ENCODE peak calls at places on chromosomes 5 and 9, in five cellular contexts. N is astrocyte, T is body of pancreas, A is colonic mucosa, V is choroid plexus epithelial cell. W is an unnamed sample.

GRCh38 chr9:127305450-127306226 is 41.1 kb downstream of the GARNL3 start:
- DNase-seq in V (no peak), A (no peak), N (no peak), T (no peak), W (no peak)

GRCh38 chr9:14415947-14416346 is 102.0 kb upstream of the NFIB start:
- DNase-seq in A (no peak), N (peak; percentile 89), T (no peak), V (peak; percentile 80), W (no peak)

GRCh38 chr5:171953860-171954701 is 52.4 kb downstream of the FBXW11 start:
- DNase-seq in V (peak; percentile 53), A (no peak), T (peak; percentile 54), N (peak; percentile 90), W (no peak)

GRCh38 chr5:91345466-91345865 is 37.7 kb downstream of the ARRDC3 start:
- DNase-seq in N (no peak), V (no peak), A (no peak), T (no peak), W (no peak)

GRCh38 chr5:111043712-111044506 is 27.6 kb upstream of the TSLP start:
- DNase-seq in N (peak; percentile 39), A (no peak), V (peak; percentile 100), T (no peak), W (no peak)

GRCh38 chr9:87562530-87562929 is 64.9 kb downstream of the DAPK1 start:
- DNase-seq in A (no peak), N (no peak), T (no peak), V (no peak), W (no peak)

GRCh38 chr5:84113246-84114118 is 271.2 kb downstream of the EDIL3 start:
- DNase-seq in V (peak; percentile 73), N (peak; percentile 68), A (no peak), T (no peak), W (no peak)

GRCh38 chr5:93602261-93603149 is 19.5 kb downstream of the NR2F1 start:
- DNase-seq in N (no peak), A (no peak), T (no peak), V (peak; percentile 64), W (no peak)

GRCh38 chr5:10354048-10354872 is 765 bp downstream of the MARCHF6 start:
- DNase-seq in T (peak; percentile 58), V (peak; percentile 60), A (peak; percentile 69), N (peak; percentile 45), W (peak; percentile 52)

GRCh38 chr5:77157732-77158532 is 52.5 kb upstream of the PDE8B start:
- DNase-seq in V (no peak), A (no peak), T (no peak), N (no peak), W (no peak)

GRCh38 chr5:56130664-56131063 is 102.5 kb downstream of the ANKRD55 start:
- DNase-seq in N (no peak), V (no peak), T (no peak), A (no peak), W (no peak)

GRCh38 chr9:112489039-112489546 is 2.5 kb downstream of the KIAA1958 start:
- DNase-seq in N (no peak), V (no peak), T (no peak), A (no peak), W (no peak)

GRCh38 chr9:33320568-33321261 is 30.4 kb downstream of the NFX1 start:
- DNase-seq in T (no peak), A (no peak), V (peak; percentile 97), N (peak; percentile 95), W (no peak)

GRCh38 chr5:172035039-172035438 is 28.6 kb upstream of the FBXW11 start:
- DNase-seq in N (no peak), A (no peak), T (no peak), V (no peak), W (peak; percentile 56)

GRCh38 chr9:128276574-128277270 is 646 bp downstream of the SWI5 start:
- DNase-seq in A (peak; percentile 54), N (peak; percentile 36), T (peak; percentile 31), V (peak; percentile 24), W (peak; percentile 32)

GRCh38 chr5:179806250-179807045 is at the start of gene MGAT4B:
- DNase-seq in N (peak; percentile 48), T (peak; percentile 82), A (peak; percentile 83), V (peak; percentile 77), W (peak; percentile 96)

GRCh38 chr9:121743441-121744001 is 92.1 kb downstream of the DAB2IP start:
- DNase-seq in N (peak; percentile 75), A (peak; percentile 85), T (peak; percentile 88), V (peak; percentile 77), W (no peak)

GRCh38 chr5:142280066-142281011 is 44.5 kb downstream of the SPRY4 start:
- DNase-seq in A (no peak), T (no peak), N (peak; percentile 85), V (peak; percentile 98), W (no peak)

GRCh38 chr5:130282044-130282443 is 377.8 kb downstream of the CHSY3 start:
- DNase-seq in N (peak; percentile 79), A (no peak), T (no peak), V (peak; percentile 23), W (no peak)

GRCh38 chr5:135206862-135207261 is 172.8 kb upstream of the PITX1 start:
- DNase-seq in T (no peak), V (no peak), N (no peak), A (peak; percentile 7), W (no peak)

GRCh38 chr9:114006931-114007691 is 71.0 kb downstream of the AMBP start:
- DNase-seq in A (peak; percentile 15), V (no peak), T (peak; percentile 21), N (no peak), W (no peak)

GRCh38 chr9:125655691-125656410 is 51.2 kb downstream of the MAPKAP1 start:
- DNase-seq in A (no peak), V (no peak), N (peak; percentile 67), T (no peak), W (no peak)

DNA sequence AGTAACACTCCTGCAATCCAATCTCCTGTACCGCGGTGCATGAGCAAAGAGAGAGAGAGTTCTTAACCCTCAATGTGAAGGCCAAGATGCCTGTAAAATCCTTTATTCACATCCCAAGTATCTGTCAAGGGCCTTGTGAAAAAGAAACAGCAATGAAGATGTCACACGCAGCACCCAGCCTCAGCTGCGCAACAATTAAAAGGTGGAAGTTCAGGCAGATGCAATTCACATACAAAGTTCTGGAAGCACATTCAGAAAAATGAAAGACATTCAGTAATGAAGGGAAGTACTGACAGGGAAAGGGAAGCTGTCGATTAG is 137.7 kb downstream of the CDK5RAP2 start:
- DNase-seq in A (no peak), N (no peak), V (no peak), T (no peak), W (no peak)
- TF ChIP-seq CTCF in A (no peak), N (no peak), V (no peak), T (no peak), W (no peak)

GRCh38 chr5:68823301-68823700 is 270.5 kb upstream of the SLC30A5 start:
- DNase-seq in V (no peak), A (no peak), T (no peak), N (no peak), W (no peak)

GRCh38 chr5:68817696-68818695 is 275.8 kb upstream of the SLC30A5 start:
- DNase-seq in A (no peak), N (no peak), T (no peak), V (no peak), W (no peak)

GRCh38 chr5:68821056-68821455 is 272.8 kb upstream of the SLC30A5 start:
- DNase-seq in T (no peak), A (no peak), V (no peak), N (no peak), W (no peak)

DNA sequence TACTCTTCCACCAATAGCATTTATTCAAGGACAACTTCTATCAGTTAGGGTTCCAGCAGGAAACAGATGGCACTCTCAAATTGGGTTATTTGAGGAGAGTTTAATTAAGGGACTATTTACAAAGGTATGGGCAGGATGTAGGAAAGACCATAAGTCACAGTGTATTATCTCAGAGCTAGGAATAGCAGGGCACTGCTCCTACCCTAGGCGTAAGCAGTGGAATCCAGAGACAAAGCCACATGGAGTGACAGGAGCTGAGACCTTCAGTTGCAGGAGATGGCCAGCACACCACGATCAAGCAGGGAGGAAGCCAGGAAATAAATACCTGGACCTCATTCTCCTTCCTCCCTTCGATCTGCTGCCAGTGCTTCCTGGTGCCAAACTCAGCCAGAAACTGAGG is 274.9 kb upstream of the SLC30A5 start:
- DNase-seq in N (no peak), T (no peak), A (no peak), V (no peak), W (no peak)
- TF ChIP-seq CTCF in N (no peak), T (no peak), A (no peak), V (no peak), W (no peak)

GRCh38 chr5:6687501-6687900 is 25.7 kb upstream of the TENT4A start:
- DNase-seq in N (no peak), A (no peak), T (no peak), V (no peak), W (no peak)

GRCh38 chr5:6684075-6684474 is 29.2 kb upstream of the TENT4A start:
- DNase-seq in A (no peak), T (no peak), V (no peak), N (no peak), W (no peak)

GRCh38 chr5:6686501-6686900 is 26.7 kb upstream of the TENT4A start:
- DNase-seq in A (no peak), V (no peak), N (no peak), T (no peak), W (no peak)

GRCh38 chr5:6683241-6683640 is 30.0 kb upstream of the TENT4A start:
- DNase-seq in A (no peak), N (no peak), V (no peak), T (no peak), W (no peak)

DNA sequence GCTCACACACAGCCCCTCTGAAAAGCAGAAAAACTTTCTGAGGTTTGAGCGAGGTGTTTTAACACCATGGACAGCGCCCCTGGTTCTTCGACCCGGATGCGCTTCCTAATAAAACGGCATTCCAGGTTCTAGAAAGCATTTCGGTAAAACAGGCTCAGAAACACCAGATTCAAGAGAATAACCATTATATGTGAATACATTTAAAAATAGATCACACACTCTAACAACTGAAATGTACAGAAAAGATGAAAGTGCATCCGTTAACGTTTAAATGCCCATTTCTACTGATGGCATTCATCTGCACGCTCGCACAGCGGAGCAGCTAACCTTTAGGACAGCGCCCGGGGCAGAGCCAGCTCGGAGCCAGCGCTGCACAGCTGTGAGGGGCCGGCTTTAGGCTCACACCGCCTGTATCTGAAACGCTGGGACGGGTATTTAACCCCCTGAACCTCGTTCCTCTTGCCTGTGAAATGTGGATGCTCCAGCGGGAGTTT is 26.3 kb upstream of the TENT4A start:
- DNase-seq in A (no peak), N (peak; percentile 33), V (peak; percentile 70), T (peak; percentile 38), W (no peak)
- TF ChIP-seq CTCF in A (no peak), N (no peak), V (no peak), T (no peak), W (no peak)

GRCh38 chr5:32692066-32692746 is 18.9 kb upstream of the NPR3 start:
- DNase-seq in V (peak; percentile 83), A (no peak), N (peak; percentile 88), T (no peak), W (no peak)

GRCh38 chr5:32687167-32687831 is 23.8 kb upstream of the NPR3 start:
- DNase-seq in A (no peak), T (peak; percentile 74), N (peak; percentile 43), V (peak; percentile 62), W (no peak)

GRCh38 chr5:32684261-32684660 is 26.9 kb upstream of the NPR3 start:
- DNase-seq in T (no peak), A (no peak), N (no peak), V (no peak), W (no peak)

DNA sequence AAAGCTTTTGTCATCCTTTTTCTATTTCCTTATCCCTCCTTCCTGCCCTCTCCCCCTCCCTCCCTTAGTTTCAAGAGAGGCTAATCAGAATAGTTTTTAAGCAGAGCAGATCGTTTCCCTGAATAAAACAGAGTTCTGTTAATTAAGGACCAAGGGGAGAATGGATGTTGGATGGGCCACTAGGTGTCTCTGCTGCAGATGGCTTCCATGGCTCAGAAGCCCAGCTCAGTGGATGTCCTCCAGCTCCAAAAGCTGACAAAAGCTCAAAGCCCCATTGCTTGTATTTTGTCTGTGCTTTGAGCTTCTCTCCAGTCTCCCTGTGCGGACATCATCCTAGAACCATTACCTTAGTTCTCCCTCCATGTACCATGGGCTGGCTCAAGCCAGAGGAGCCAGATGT is 21.0 kb upstream of the NPR3 start:
- DNase-seq in V (peak; percentile 34), N (no peak), A (no peak), T (no peak), W (no peak)
- TF ChIP-seq CTCF in V (peak; percentile 59), N (peak; percentile 3), A (no peak), T (no peak), W (no peak)

W was measured in GM20000.